ENCODE peak calls at places on chromosome 7, in six cellular contexts. F is uterus, G is left lung, Q is body of pancreas, Z is A549, V is endothelial cell of umbilical vein. D is an unnamed sample.

GRCh38 chr7:31036941-31037340 is 15.2 kb upstream of the ADCYAP1R1 start:
- DNase-seq in F (no peak), G (no peak), Q (no peak), Z (no peak), V (no peak), D (no peak)

GRCh38 chr7:17183630-17184328 is 114.7 kb upstream of the AHR start:
- DNase-seq in F (no peak), G (no peak), Q (no peak), Z (no peak), V (no peak), D (no peak)

GRCh38 chr7:28570970-28571288 is 158.6 kb downstream of the CREB5 start:
- DNase-seq in F (no peak), G (no peak), Q (no peak), Z (no peak), V (no peak), D (no peak)

GRCh38 chr7:76430211-76430610 is 5.5 kb downstream of the ZP3 start:
- DNase-seq in F (peak; percentile 1), G (no peak), Q (peak; percentile 5), Z (no peak), V (no peak), D (no peak)

GRCh38 chr7:43876266-43876665 is 6.9 kb upstream of the MRPS24 start:
- DNase-seq in F (no peak), G (no peak), Q (no peak), Z (no peak), V (no peak), D (no peak)

GRCh38 chr7:80100254-80100653 is 34.4 kb upstream of the GNAI1 start:
- DNase-seq in F (no peak), G (no peak), Q (no peak), Z (no peak), V (no peak), D (no peak)

GRCh38 chr7:137871173-137871915 is 24.6 kb upstream of the DGKI start:
- DNase-seq in F (peak; percentile 25), G (no peak), Q (no peak), Z (no peak), V (no peak), D (no peak)

GRCh38 chr7:16399265-16399801 is 22.0 kb downstream of the CRPPA start:
- DNase-seq in F (no peak), G (no peak), Q (peak; percentile 31), Z (no peak), V (peak; percentile 5), D (no peak)

GRCh38 chr7:38105874-38106483 is 72.1 kb upstream of the STARD3NL start:
- DNase-seq in F (peak; percentile 16), G (no peak), Q (no peak), Z (peak; percentile 31), V (peak; percentile 44), D (no peak)

GRCh38 chr7:120272261-120272895 is 597 bp upstream of the KCND2 start:
- DNase-seq in F (peak; percentile 27), G (no peak), Q (no peak), Z (peak; percentile 47), V (peak; percentile 49), D (no peak)

GRCh38 chr7:17447728-17448478 is 149.5 kb downstream of the AHR start:
- DNase-seq in F (no peak), G (no peak), Q (no peak), Z (no peak), V (no peak), D (no peak)

GRCh38 chr7:150722403-150723065 is 6.1 kb downstream of the GIMAP1 start:
- DNase-seq in F (no peak), G (no peak), Q (no peak), Z (no peak), V (peak; percentile 72), D (no peak)

GRCh38 chr7:150983893-150984368 is 5.8 kb upstream of the KCNH2 start:
- DNase-seq in F (no peak), G (no peak), Q (peak; percentile 31), Z (no peak), V (peak; percentile 36), D (no peak)

GRCh38 chr7:40827217-40828085 is 692.6 kb downstream of the SUGCT start:
- DNase-seq in F (no peak), G (no peak), Q (no peak), Z (no peak), V (no peak), D (no peak)

GRCh38 chr7:111392294-111392693 is 170.0 kb downstream of the IMMP2L start:
- DNase-seq in F (no peak), G (no peak), Q (no peak), Z (no peak), V (peak; percentile 25), D (no peak)

GRCh38 chr7:26705567-26705966 is 158.8 kb downstream of the SKAP2 start:
- DNase-seq in F (no peak), G (no peak), Q (no peak), Z (peak; percentile 54), V (peak; percentile 96), D (no peak)

GRCh38 chr7:69722836-69723235 is 124.6 kb downstream of the AUTS2 start:
- DNase-seq in F (no peak), G (no peak), Q (no peak), Z (no peak), V (no peak), D (no peak)

GRCh38 chr7:13850185-13850752 is 139.2 kb downstream of the ETV1 start:
- DNase-seq in F (no peak), G (peak; percentile 41), Q (no peak), Z (no peak), V (peak; percentile 82), D (no peak)

GRCh38 chr7:76234931-76235441 is 33.3 kb downstream of the SRRM3 start:
- DNase-seq in F (peak; percentile 27), G (peak; percentile 81), Q (peak; percentile 65), Z (peak; percentile 66), V (peak; percentile 81), D (no peak)

GRCh38 chr7:28579571-28579970 is 167.3 kb downstream of the CREB5 start:
- DNase-seq in F (no peak), G (no peak), Q (no peak), Z (no peak), V (no peak), D (no peak)

GRCh38 chr7:15915694-15916093 is 229.2 kb upstream of the MEOX2 start:
- DNase-seq in F (no peak), G (no peak), Q (no peak), Z (no peak), V (no peak), D (no peak)

GRCh38 chr7:74627699-74628411 is 29.7 kb upstream of the GTF2I start:
- DNase-seq in F (no peak), G (peak; percentile 63), Q (peak; percentile 39), Z (no peak), V (no peak), D (no peak)

GRCh38 chr7:159006610-159007130 is 138.0 kb downstream of the VIPR2 start:
- DNase-seq in F (no peak), G (no peak), Q (no peak), Z (no peak), V (no peak), D (no peak)

GRCh38 chr7:104859754-104860426 is 154.1 kb upstream of the KMT2E start:
- DNase-seq in F (no peak), G (no peak), Q (no peak), Z (no peak), V (no peak), D (no peak)

GRCh38 chr7:136023134-136023869 is 46.1 kb upstream of the MTPN start:
- DNase-seq in F (no peak), G (no peak), Q (no peak), Z (no peak), V (no peak), D (no peak)

GRCh38 chr7:5215313-5215712 is 25.3 kb downstream of the WIPI2 start:
- DNase-seq in F (no peak), G (peak; percentile 7), Q (no peak), Z (no peak), V (no peak), D (no peak)

GRCh38 chr7:78225534-78225933 is 427.0 kb downstream of the PHTF2 start:
- DNase-seq in F (no peak), G (no peak), Q (no peak), Z (no peak), V (no peak), D (no peak)

GRCh38 chr7:30478349-30479228 is at the start of gene NOD1:
- DNase-seq in F (peak; percentile 74), G (peak; percentile 85), Q (peak; percentile 67), Z (peak; percentile 78), V (peak; percentile 81), D (peak; percentile 85)

GRCh38 chr7:117997862-117998825 is 124.9 kb upstream of the CTTNBP2 start:
- DNase-seq in F (no peak), G (no peak), Q (no peak), Z (no peak), V (no peak), D (no peak)

GRCh38 chr7:123770378-123770777 is 21.6 kb upstream of the WASL start:
- DNase-seq in F (no peak), G (no peak), Q (no peak), Z (peak; percentile 86), V (no peak), D (no peak)
- H3K27ac ChIP-seq in F (no peak overlapping the region), G (peak overlapping the region; percentile 38), Q (no peak overlapping the region), Z (peak overlapping the region; percentile 53), V (no peak overlapping the region), D (no peak overlapping the region)

GRCh38 chr7:19620470-19620869 is 88.4 kb downstream of the POLR1F start:
- DNase-seq in F (no peak), G (no peak), Q (no peak), Z (no peak), V (no peak), D (no peak)

GRCh38 chr7:19617921-19618320 is 90.9 kb downstream of the POLR1F start:
- DNase-seq in F (no peak), G (no peak), Q (no peak), Z (no peak), V (no peak), D (no peak)

GRCh38 chr7:19623676-19624075 is 85.2 kb downstream of the POLR1F start:
- DNase-seq in F (no peak), G (no peak), Q (no peak), Z (no peak), V (no peak), D (no peak)

GRCh38 chr7:19619122-19619521 is 89.7 kb downstream of the POLR1F start:
- DNase-seq in F (no peak), G (no peak), Q (no peak), Z (no peak), V (no peak), D (no peak)

DNA sequence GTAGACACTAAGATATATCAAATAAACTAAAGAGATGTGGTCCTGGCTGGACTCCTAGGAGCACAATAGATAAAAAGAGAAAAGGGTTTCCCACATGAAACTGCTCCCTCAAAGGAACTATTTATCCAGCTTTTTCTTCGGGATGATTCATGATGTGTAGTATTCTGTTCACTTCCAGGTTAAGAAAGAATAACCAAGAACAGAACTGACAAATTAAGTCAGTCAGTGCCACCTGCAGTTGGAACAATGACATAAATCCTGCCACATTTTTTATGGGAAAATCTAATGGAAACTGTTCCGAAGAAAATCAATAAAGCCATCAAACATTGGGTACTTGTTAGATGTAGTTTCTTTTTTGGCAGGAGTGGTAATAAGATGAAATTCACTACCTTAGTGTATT is 87.1 kb downstream of the POLR1F start:
- DNase-seq in F (no peak), G (no peak), Q (no peak), Z (no peak), V (no peak), D (no peak)
- TF ChIP-seq CTCF in F (no peak), G (no peak), Q (no peak), Z (no peak), V (no peak), D (no peak)

GRCh38 chr7:83467493-83467892 is 181.4 kb downstream of the SEMA3E start:
- DNase-seq in F (no peak), G (no peak), Q (no peak), Z (no peak), V (no peak), D (no peak)
- H3K27ac ChIP-seq in F (no peak overlapping the region), G (no peak overlapping the region), Q (no peak overlapping the region), Z (peak overlapping the region; percentile 3), V (no peak overlapping the region), D (no peak overlapping the region)

GRCh38 chr7:100126239-100126930 is 382 bp upstream of the MBLAC1 start:
- DNase-seq in F (no peak), G (no peak), Q (no peak), Z (no peak), V (no peak), D (no peak)
- TF ChIP-seq CTCF in F (no peak), G (no peak), Q (no peak), Z (no peak), V (no peak), D (no peak)

D was measured in ascending aorta.